ENCODE peak calls at places on chromosomes 12 and 14, in ten cellular contexts. One of them, this sample, is unnamed. For H3K4me1, the result is how much of the 10 kb centered on the place peaks cover.

GRCh38 chr14:37048666-37049071 is 123.7 kb downstream of the SLC25A21 start:
- DNase-seq in mammary epithelial cell: peak
- DNase-seq in GM23338: no peak
- DNase-seq in adipocyte: peak
- DNase-seq in astrocyte: peak
- DNase-seq in NT2/D1: no peak
- DNase-seq in tibial nerve: no peak
- DNase-seq in tibial artery: no peak
- DNase-seq in stomach: no peak
- DNase-seq in spleen: no peak
- DNase-seq in this sample: no peak

GRCh38 chr12:55830601-55831406 is 1.4 kb upstream of the DNAJC14 start:
- DNase-seq in astrocyte: peak
- DNase-seq in GM23338: peak
- DNase-seq in adipocyte: peak
- DNase-seq in spleen: peak
- DNase-seq in tibial artery: peak
- DNase-seq in mammary epithelial cell: no peak
- DNase-seq in tibial nerve: peak
- DNase-seq in NT2/D1: peak
- DNase-seq in stomach: peak
- DNase-seq in this sample: no peak

GRCh38 chr12:39619316-39619659 is 315 bp downstream of the ABCD2 start:
- DNase-seq in mammary epithelial cell: no peak
- DNase-seq in GM23338: peak
- DNase-seq in tibial nerve: no peak
- DNase-seq in spleen: peak
- DNase-seq in adipocyte: no peak
- DNase-seq in NT2/D1: no peak
- DNase-seq in stomach: no peak
- DNase-seq in tibial artery: no peak
- DNase-seq in astrocyte: no peak
- DNase-seq in this sample: no peak

GRCh38 chr12:57518920-57519757 is 1.2 kb downstream of the DDIT3 start:
- DNase-seq in astrocyte: no peak
- DNase-seq in adipocyte: peak
- DNase-seq in GM23338: peak
- DNase-seq in spleen: peak
- DNase-seq in NT2/D1: no peak
- DNase-seq in mammary epithelial cell: peak
- DNase-seq in tibial nerve: no peak
- DNase-seq in stomach: peak
- DNase-seq in tibial artery: peak
- DNase-seq in this sample: no peak

GRCh38 chr14:104361921-104362681 is 217.5 kb upstream of the C14orf180 start:
- DNase-seq in GM23338: no peak
- DNase-seq in stomach: peak
- DNase-seq in astrocyte: no peak
- DNase-seq in tibial nerve: no peak
- DNase-seq in NT2/D1: no peak
- DNase-seq in adipocyte: no peak
- DNase-seq in tibial artery: peak
- DNase-seq in mammary epithelial cell: no peak
- DNase-seq in spleen: peak
- DNase-seq in this sample: no peak

GRCh38 chr12:28253175-28253641 is 63.0 kb downstream of the CCDC91 start:
- DNase-seq in GM23338: no peak
- DNase-seq in tibial nerve: no peak
- DNase-seq in NT2/D1: no peak
- DNase-seq in tibial artery: no peak
- DNase-seq in spleen: no peak
- DNase-seq in adipocyte: peak
- DNase-seq in astrocyte: peak
- DNase-seq in mammary epithelial cell: peak
- DNase-seq in stomach: no peak
- DNase-seq in this sample: no peak

GRCh38 chr14:85528882-85529585 is 910 bp upstream of the FLRT2 start:
- DNase-seq in stomach: no peak
- DNase-seq in spleen: no peak
- DNase-seq in GM23338: peak
- DNase-seq in tibial nerve: no peak
- DNase-seq in adipocyte: peak
- DNase-seq in astrocyte: peak
- DNase-seq in tibial artery: no peak
- DNase-seq in mammary epithelial cell: peak
- DNase-seq in NT2/D1: no peak
- DNase-seq in this sample: no peak

GRCh38 chr12:6378709-6379427 is 3.5 kb upstream of the SCNN1A start:
- DNase-seq in stomach: no peak
- DNase-seq in GM23338: no peak
- DNase-seq in tibial artery: peak
- DNase-seq in mammary epithelial cell: no peak
- DNase-seq in NT2/D1: no peak
- DNase-seq in astrocyte: no peak
- DNase-seq in adipocyte: no peak
- DNase-seq in tibial nerve: no peak
- DNase-seq in spleen: no peak
- DNase-seq in this sample: no peak

GRCh38 chr14:105153331-105153731 is 15.2 kb downstream of the JAG2 start:
- DNase-seq in tibial artery: no peak
- DNase-seq in astrocyte: no peak
- DNase-seq in NT2/D1: no peak
- DNase-seq in adipocyte: no peak
- DNase-seq in mammary epithelial cell: no peak
- DNase-seq in stomach: no peak
- DNase-seq in spleen: peak
- DNase-seq in GM23338: no peak
- DNase-seq in tibial nerve: no peak
- DNase-seq in this sample: no peak

GRCh38 chr12:112728909-112729308 is 62.6 kb upstream of the RPH3A start:
- DNase-seq in GM23338: no peak
- DNase-seq in NT2/D1: no peak
- DNase-seq in mammary epithelial cell: no peak
- DNase-seq in adipocyte: no peak
- DNase-seq in tibial artery: no peak
- DNase-seq in stomach: no peak
- DNase-seq in tibial nerve: no peak
- DNase-seq in spleen: no peak
- DNase-seq in astrocyte: no peak
- DNase-seq in this sample: no peak

GRCh38 chr14:64137657-64138290 is 156.4 kb downstream of the ESR2 start:
- DNase-seq in stomach: no peak
- DNase-seq in tibial nerve: no peak
- DNase-seq in mammary epithelial cell: no peak
- DNase-seq in GM23338: peak
- DNase-seq in adipocyte: no peak
- DNase-seq in spleen: no peak
- DNase-seq in tibial artery: no peak
- DNase-seq in astrocyte: no peak
- DNase-seq in NT2/D1: no peak
- DNase-seq in this sample: no peak

GRCh38 chr12:480831-481230 is 21.1 kb downstream of the B4GALNT3 start:
- DNase-seq in tibial artery: peak
- DNase-seq in adipocyte: no peak
- DNase-seq in astrocyte: peak
- DNase-seq in mammary epithelial cell: no peak
- DNase-seq in tibial nerve: no peak
- DNase-seq in GM23338: no peak
- DNase-seq in NT2/D1: peak
- DNase-seq in spleen: no peak
- DNase-seq in stomach: no peak
- DNase-seq in this sample: peak

GRCh38 chr12:58537278-58537677 is 383.0 kb downstream of the LRIG3 start:
- DNase-seq in adipocyte: peak
- DNase-seq in mammary epithelial cell: no peak
- DNase-seq in GM23338: no peak
- DNase-seq in NT2/D1: no peak
- DNase-seq in stomach: no peak
- DNase-seq in tibial nerve: no peak
- DNase-seq in astrocyte: peak
- DNase-seq in spleen: no peak
- DNase-seq in tibial artery: no peak
- DNase-seq in this sample: no peak

GRCh38 chr12:58616618-58617017 is 303.7 kb downstream of the LRIG3 start:
- DNase-seq in NT2/D1: no peak
- DNase-seq in GM23338: no peak
- DNase-seq in spleen: no peak
- DNase-seq in stomach: no peak
- DNase-seq in mammary epithelial cell: no peak
- DNase-seq in adipocyte: no peak
- DNase-seq in tibial artery: no peak
- DNase-seq in tibial nerve: no peak
- DNase-seq in astrocyte: no peak
- DNase-seq in this sample: no peak

GRCh38 chr14:35355981-35356839 is 48.3 kb downstream of the NFKBIA start:
- DNase-seq in tibial artery: no peak
- DNase-seq in mammary epithelial cell: no peak
- DNase-seq in stomach: no peak
- DNase-seq in GM23338: no peak
- DNase-seq in astrocyte: peak
- DNase-seq in tibial nerve: no peak
- DNase-seq in adipocyte: peak
- DNase-seq in NT2/D1: no peak
- DNase-seq in spleen: no peak
- DNase-seq in this sample: no peak

GRCh38 chr14:99479903-99480855 is 480 bp downstream of the SETD3 start:
- DNase-seq in adipocyte: peak
- DNase-seq in astrocyte: peak
- DNase-seq in NT2/D1: no peak
- DNase-seq in stomach: peak
- DNase-seq in mammary epithelial cell: peak
- DNase-seq in tibial nerve: peak
- DNase-seq in spleen: peak
- DNase-seq in GM23338: peak
- DNase-seq in tibial artery: peak
- DNase-seq in this sample: peak

GRCh38 chr12:98737327-98737722 is 92.2 kb downstream of the APAF1 start:
- DNase-seq in NT2/D1: no peak
- DNase-seq in adipocyte: no peak
- DNase-seq in tibial artery: no peak
- DNase-seq in stomach: no peak
- DNase-seq in spleen: no peak
- DNase-seq in mammary epithelial cell: no peak
- DNase-seq in GM23338: no peak
- DNase-seq in astrocyte: no peak
- DNase-seq in tibial nerve: no peak
- DNase-seq in this sample: no peak

GRCh38 chr14:96047101-96047500 is 7.9 kb downstream of the C14orf132 start:
- DNase-seq in adipocyte: no peak
- DNase-seq in stomach: no peak
- DNase-seq in mammary epithelial cell: no peak
- DNase-seq in spleen: no peak
- DNase-seq in GM23338: no peak
- DNase-seq in astrocyte: peak
- DNase-seq in NT2/D1: no peak
- DNase-seq in tibial nerve: no peak
- DNase-seq in tibial artery: peak
- DNase-seq in this sample: no peak
- H3K4me1 ChIP-seq in adipocyte: under half
- H3K4me1 ChIP-seq in stomach: under half
- H3K4me1 ChIP-seq in mammary epithelial cell: under half
- H3K4me1 ChIP-seq in spleen: under half
- H3K4me1 ChIP-seq in GM23338: under half
- H3K4me1 ChIP-seq in astrocyte: under half
- H3K4me1 ChIP-seq in NT2/D1: under half
- H3K4me1 ChIP-seq in tibial nerve: under half
- H3K4me1 ChIP-seq in tibial artery: under half
- H3K4me1 ChIP-seq in this sample: under half

GRCh38 chr12:60107992-60108391 is 512.2 kb downstream of the SLC16A7 start:
- DNase-seq in NT2/D1: no peak
- DNase-seq in tibial artery: no peak
- DNase-seq in spleen: no peak
- DNase-seq in adipocyte: no peak
- DNase-seq in tibial nerve: no peak
- DNase-seq in stomach: no peak
- DNase-seq in astrocyte: no peak
- DNase-seq in mammary epithelial cell: no peak
- DNase-seq in GM23338: no peak
- DNase-seq in this sample: no peak
- H3K4me1 ChIP-seq in NT2/D1: under half
- H3K4me1 ChIP-seq in tibial artery: under half
- H3K4me1 ChIP-seq in spleen: under half
- H3K4me1 ChIP-seq in adipocyte: under half
- H3K4me1 ChIP-seq in tibial nerve: under half
- H3K4me1 ChIP-seq in stomach: under half
- H3K4me1 ChIP-seq in astrocyte: under half
- H3K4me1 ChIP-seq in mammary epithelial cell: under half
- H3K4me1 ChIP-seq in GM23338: under half
- H3K4me1 ChIP-seq in this sample: under half

GRCh38 chr12:52188658-52189057 is 3.2 kb downstream of the KRT80 start:
- DNase-seq in tibial nerve: no peak
- DNase-seq in adipocyte: no peak
- DNase-seq in mammary epithelial cell: no peak
- DNase-seq in stomach: no peak
- DNase-seq in NT2/D1: no peak
- DNase-seq in spleen: no peak
- DNase-seq in astrocyte: no peak
- DNase-seq in tibial artery: no peak
- DNase-seq in GM23338: no peak
- DNase-seq in this sample: no peak
- H3K4me1 ChIP-seq in tibial nerve: under half
- H3K4me1 ChIP-seq in adipocyte: half or more
- H3K4me1 ChIP-seq in mammary epithelial cell: half or more
- H3K4me1 ChIP-seq in stomach: under half
- H3K4me1 ChIP-seq in NT2/D1: under half
- H3K4me1 ChIP-seq in spleen: under half
- H3K4me1 ChIP-seq in astrocyte: half or more
- H3K4me1 ChIP-seq in tibial artery: under half
- H3K4me1 ChIP-seq in GM23338: under half
- H3K4me1 ChIP-seq in this sample: half or more

GRCh38 chr12:45192707-45193106 is 23.2 kb upstream of the ANO6 start:
- DNase-seq in mammary epithelial cell: no peak
- DNase-seq in stomach: no peak
- DNase-seq in spleen: no peak
- DNase-seq in tibial artery: no peak
- DNase-seq in tibial nerve: no peak
- DNase-seq in astrocyte: no peak
- DNase-seq in adipocyte: no peak
- DNase-seq in GM23338: no peak
- DNase-seq in NT2/D1: no peak
- DNase-seq in this sample: no peak

GRCh38 chr12:45191239-45191638 is 24.7 kb upstream of the ANO6 start:
- DNase-seq in astrocyte: peak
- DNase-seq in tibial nerve: no peak
- DNase-seq in mammary epithelial cell: peak
- DNase-seq in stomach: no peak
- DNase-seq in spleen: no peak
- DNase-seq in GM23338: no peak
- DNase-seq in adipocyte: peak
- DNase-seq in tibial artery: no peak
- DNase-seq in NT2/D1: no peak
- DNase-seq in this sample: no peak

GRCh38 chr12:45189766-45190403 is 26.0 kb upstream of the ANO6 start:
- DNase-seq in adipocyte: no peak
- DNase-seq in tibial nerve: no peak
- DNase-seq in mammary epithelial cell: no peak
- DNase-seq in spleen: no peak
- DNase-seq in NT2/D1: no peak
- DNase-seq in GM23338: no peak
- DNase-seq in stomach: no peak
- DNase-seq in astrocyte: no peak
- DNase-seq in tibial artery: no peak
- DNase-seq in this sample: no peak

GRCh38 chr12:45186762-45187161 is 29.1 kb upstream of the ANO6 start:
- DNase-seq in adipocyte: no peak
- DNase-seq in spleen: no peak
- DNase-seq in tibial artery: no peak
- DNase-seq in mammary epithelial cell: no peak
- DNase-seq in NT2/D1: no peak
- DNase-seq in stomach: no peak
- DNase-seq in tibial nerve: no peak
- DNase-seq in GM23338: no peak
- DNase-seq in astrocyte: no peak
- DNase-seq in this sample: no peak

GRCh38 chr12:45192041-45192695 is 23.7 kb upstream of the ANO6 start:
- DNase-seq in NT2/D1: peak
- DNase-seq in stomach: no peak
- DNase-seq in GM23338: no peak
- DNase-seq in spleen: no peak
- DNase-seq in tibial artery: no peak
- DNase-seq in mammary epithelial cell: peak
- DNase-seq in adipocyte: peak
- DNase-seq in astrocyte: peak
- DNase-seq in tibial nerve: no peak
- DNase-seq in this sample: no peak
- H3K4me1 ChIP-seq in NT2/D1: under half
- H3K4me1 ChIP-seq in stomach: under half
- H3K4me1 ChIP-seq in GM23338: under half
- H3K4me1 ChIP-seq in spleen: under half
- H3K4me1 ChIP-seq in tibial artery: under half
- H3K4me1 ChIP-seq in mammary epithelial cell: under half
- H3K4me1 ChIP-seq in adipocyte: under half
- H3K4me1 ChIP-seq in astrocyte: under half
- H3K4me1 ChIP-seq in tibial nerve: under half
- H3K4me1 ChIP-seq in this sample: under half

This sample was measured in thoracic aorta.